ENCODE peak calls at places on chromosomes 2 and 18, in five cellular contexts. A is HFFc6, M is GM13977, K is RWPE1, Y is GM23338. J is an unnamed sample.

GRCh38 chr2:180449171-180449570 is 442.1 kb upstream of the CWC22 start:
- DNase-seq in A (no peak), M (no peak), K (no peak), Y (no peak), J (no peak)

GRCh38 chr2:210002158-210003157 is at the start of gene RPE:
- DNase-seq in A (peak), M (peak), K (peak), Y (peak), J (peak)

GRCh38 chr2:202643012-202643858 is 8.5 kb downstream of the FAM117B start:
- DNase-seq in A (no peak), M (peak), K (no peak), Y (no peak), J (peak)

GRCh38 chr2:85326946-85327756 is 638 bp downstream of the TGOLN2 start:
- DNase-seq in A (peak), M (peak), K (peak), Y (peak), J (peak)

GRCh38 chr2:196939381-196939780 is 12.9 kb upstream of the PGAP1 start:
- DNase-seq in A (peak), M (no peak), K (peak), Y (no peak), J (no peak)

GRCh38 chr2:7517122-7517487 is 599.9 kb downstream of the RNF144A start:
- DNase-seq in A (no peak), M (no peak), K (no peak), Y (no peak), J (no peak)

GRCh38 chr2:173109253-173110188 is 33.9 kb downstream of the MAP3K20 start:
- DNase-seq in A (peak), M (no peak), K (no peak), Y (no peak), J (no peak)

GRCh38 chr18:22912835-22913234 is 20.3 kb upstream of the RBBP8 start:
- DNase-seq in A (no peak), M (no peak), K (peak), Y (no peak), J (no peak)

GRCh38 chr2:12071343-12071742 is 324.9 kb downstream of the LPIN1 start:
- DNase-seq in A (no peak), M (peak), K (no peak), Y (no peak), J (peak)

GRCh38 chr2:180033993-180034894 is 27.1 kb upstream of the CWC22 start:
- DNase-seq in A (peak), M (no peak), K (no peak), Y (peak), J (no peak)

GRCh38 chr18:67516432-67517223 is at the start of gene DSEL:
- DNase-seq in A (peak), M (peak), K (peak), Y (peak), J (peak)

GRCh38 chr2:20482711-20483110 is 35.8 kb downstream of the RHOB start:
- DNase-seq in A (no peak), M (no peak), K (no peak), Y (no peak), J (no peak)

GRCh38 chr2:222468338-222468737 is 44.0 kb downstream of the SGPP2 start:
- DNase-seq in A (no peak), M (no peak), K (no peak), Y (no peak), J (no peak)

GRCh38 chr2:226411206-226411605 is 388.4 kb downstream of the IRS1 start:
- DNase-seq in A (no peak), M (no peak), K (no peak), Y (no peak), J (no peak)

GRCh38 chr2:9914384-9915065 is 37.0 kb upstream of the GRHL1 start:
- DNase-seq in A (peak), M (peak), K (peak), Y (no peak), J (peak)

GRCh38 chr2:241891315-241891987 is 21.9 kb downstream of the RTP5 start:
- DNase-seq in A (no peak), M (no peak), K (no peak), Y (no peak), J (no peak)

GRCh38 chr18:63363951-63364350 is 3.1 kb downstream of the KDSR start:
- DNase-seq in A (no peak), M (no peak), K (no peak), Y (no peak), J (peak)

GRCh38 chr2:70523996-70524965 is 29.3 kb downstream of the TGFA start:
- DNase-seq in A (peak), M (no peak), K (peak), Y (peak), J (no peak)

GRCh38 chr2:149278146-149278878 is 52.1 kb upstream of the LYPD6 start:
- DNase-seq in A (no peak), M (no peak), K (no peak), Y (no peak), J (no peak)

GRCh38 chr2:47867205-47867604 is 39.1 kb downstream of the FBXO11 start:
- DNase-seq in A (peak), M (no peak), K (peak), Y (no peak), J (no peak)

GRCh38 chr18:13233746-13234527 is 15.4 kb downstream of the LDLRAD4 start:
- DNase-seq in A (no peak), M (no peak), K (no peak), Y (no peak), J (no peak)

GRCh38 chr18:63293930-63294329 is 25.6 kb downstream of the BCL2 start:
- DNase-seq in A (no peak), M (no peak), K (no peak), Y (no peak), J (no peak)

GRCh38 chr2:71880846-71881610 is 266.6 kb downstream of the CYP26B1 start:
- DNase-seq in A (peak), M (no peak), K (peak), Y (no peak), J (peak)

GRCh38 chr2:205058409-205058808 is 513.1 kb downstream of the PARD3B start:
- DNase-seq in A (no peak), M (no peak), K (no peak), Y (no peak), J (no peak)

GRCh38 chr2:237156857-237157550 is 71.3 kb downstream of the COPS8 start:
- DNase-seq in A (no peak), M (no peak), K (no peak), Y (no peak), J (no peak)

GRCh38 chr2:16546128-16546754 is 119.4 kb downstream of the CYRIA start:
- DNase-seq in A (no peak), M (no peak), K (peak), Y (peak), J (peak)

GRCh38 chr2:26363323-26363722 is 16.7 kb upstream of the ADGRF3 start:
- DNase-seq in A (peak), M (no peak), K (no peak), Y (no peak), J (no peak)

GRCh38 chr2:210363261-210363660 is 48.3 kb upstream of the MYL1 start:
- DNase-seq in A (no peak), M (no peak), K (no peak), Y (peak), J (peak)

GRCh38 chr2:234344041-234344440 is 152.8 kb downstream of the ARL4C start:
- DNase-seq in A (no peak), M (no peak), K (no peak), Y (no peak), J (no peak)

GRCh38 chr2:178315488-178315948 is 121.2 kb downstream of the OSBPL6 start:
- DNase-seq in A (no peak), M (no peak), K (no peak), Y (no peak), J (no peak)

GRCh38 chr2:178315083-178315482 is 120.8 kb downstream of the OSBPL6 start:
- DNase-seq in A (no peak), M (no peak), K (no peak), Y (no peak), J (no peak)

GRCh38 chr2:178304262-178304661 is 110.0 kb downstream of the OSBPL6 start:
- DNase-seq in A (no peak), M (no peak), K (no peak), Y (no peak), J (no peak)

GRCh38 chr2:178306351-178307073 is 112.2 kb downstream of the OSBPL6 start:
- DNase-seq in A (no peak), M (peak), K (peak), Y (peak), J (peak)

GRCh38 chr2:178309541-178309940 is 115.2 kb downstream of the OSBPL6 start:
- DNase-seq in A (no peak), M (no peak), K (peak), Y (no peak), J (no peak)
- TF ChIP-seq CTCF in A (no peak), M (no peak), K (no peak), Y (no peak), J (no peak)

GRCh38 chr2:36549063-36549662 is 48.8 kb downstream of the FEZ2 start:
- DNase-seq in A (no peak), M (no peak), K (no peak), Y (no peak), J (no peak)
- TF ChIP-seq CTCF in A (no peak), M (no peak), K (no peak), Y (no peak), J (no peak)

DNA sequence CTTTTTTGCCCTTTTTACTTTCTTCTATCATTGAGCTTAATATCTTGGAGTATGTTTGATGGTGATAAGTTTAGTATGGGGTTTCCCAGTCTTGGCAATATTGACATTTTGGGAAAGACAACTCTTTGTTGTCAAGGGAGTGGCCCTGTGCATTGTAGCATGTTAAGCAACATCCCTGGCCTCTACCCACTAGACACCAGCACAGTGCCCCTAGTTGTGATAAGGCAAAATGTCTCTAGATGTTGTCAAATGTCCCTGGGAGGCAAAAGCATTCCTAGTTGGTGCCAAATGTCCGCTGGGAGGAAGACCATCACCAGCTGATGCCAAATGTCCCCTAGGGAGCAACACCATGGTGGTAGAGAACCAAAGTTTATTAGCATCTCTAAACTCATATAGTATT is 28.2 kb downstream of the GULP1 start:
- DNase-seq in A (no peak), M (no peak), K (no peak), Y (peak), J (no peak)
- TF ChIP-seq CTCF in A (peak), M (no peak), K (no peak), Y (peak), J (no peak)

GRCh38 chr18:57929922-57930321 is 114.1 kb upstream of the NEDD4L start:
- DNase-seq in A (no peak), M (no peak), K (no peak), Y (no peak), J (no peak)
- TF ChIP-seq CTCF in A (no peak), M (no peak), K (no peak), Y (no peak), J (no peak)

DNA sequence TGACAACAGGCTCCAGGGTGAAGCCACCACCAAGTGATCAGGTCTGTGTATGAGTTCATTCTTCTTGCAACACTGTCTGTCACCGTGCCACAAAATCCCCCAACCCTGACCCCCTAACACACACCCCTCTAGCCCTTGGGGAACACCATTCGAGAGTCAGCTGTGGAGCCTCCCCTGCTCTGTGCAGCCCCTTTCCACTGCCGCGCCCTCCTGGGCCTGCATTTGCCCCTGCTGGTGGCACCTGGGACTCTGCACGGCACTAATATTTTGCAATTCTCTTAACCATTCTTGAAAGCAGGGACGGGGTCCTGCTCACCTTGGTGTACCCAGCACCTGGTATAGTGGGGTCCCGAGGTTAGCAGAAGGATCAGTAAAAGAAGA is 124.0 kb downstream of the HDAC4 start:
- DNase-seq in A (no peak), M (no peak), K (no peak), Y (no peak), J (no peak)
- TF ChIP-seq CTCF in A (peak), M (no peak), K (no peak), Y (no peak), J (no peak)

GRCh38 chr2:53740170-53740569 is 27.4 kb upstream of the CHAC2 start:
- DNase-seq in A (peak), M (no peak), K (no peak), Y (peak), J (no peak)
- TF ChIP-seq CTCF in A (peak), M (peak), K (peak), Y (peak), J (peak)

GRCh38 chr2:181774601-181775179 is 94.4 kb upstream of the NEUROD1 start:
- DNase-seq in A (no peak), M (no peak), K (no peak), Y (no peak), J (peak)

GRCh38 chr2:181772777-181773176 is 92.5 kb upstream of the NEUROD1 start:
- DNase-seq in A (no peak), M (no peak), K (no peak), Y (no peak), J (no peak)

GRCh38 chr2:181771355-181771754 is 91.0 kb upstream of the NEUROD1 start:
- DNase-seq in A (no peak), M (no peak), K (no peak), Y (no peak), J (no peak)

GRCh38 chr2:181770145-181770544 is 89.8 kb upstream of the NEUROD1 start:
- DNase-seq in A (no peak), M (no peak), K (peak), Y (no peak), J (no peak)

GRCh38 chr2:181772334-181772733 is 92.0 kb upstream of the NEUROD1 start:
- DNase-seq in A (no peak), M (no peak), K (no peak), Y (no peak), J (no peak)
- TF ChIP-seq CTCF in A (no peak), M (no peak), K (no peak), Y (no peak), J (no peak)

DNA sequence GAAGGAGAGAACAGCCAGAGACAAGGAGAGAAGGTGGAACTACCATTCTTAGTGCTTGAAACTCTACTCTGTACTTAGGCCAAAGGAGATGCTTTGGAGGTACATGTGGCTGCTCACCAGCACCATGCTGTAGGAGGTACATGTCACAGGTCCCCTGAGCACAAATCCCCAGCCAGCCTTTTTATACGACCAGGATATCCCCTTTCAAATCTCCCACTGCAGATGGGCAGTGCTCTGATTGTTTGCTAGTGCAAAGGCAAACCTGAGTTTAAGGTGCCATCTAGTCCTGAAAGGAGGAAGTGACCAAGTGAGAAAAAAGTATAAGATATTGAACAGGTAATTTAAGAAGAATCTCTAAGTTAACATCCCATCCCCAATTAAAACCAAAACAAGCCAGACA is 17.1 kb upstream of the TTC21B start:
- DNase-seq in A (no peak), M (no peak), K (no peak), Y (peak), J (no peak)
- TF ChIP-seq CTCF in A (no peak), M (peak), K (no peak), Y (peak), J (no peak)